ENCODE peak calls at places on chromosomes 2 and 18, in four cellular contexts. J is H9, Q is upper lobe of right lung, F is GM20000. I is an unnamed sample.
A peak's percentile ranks its signal among the peaks of the same experiment; 100 is the strongest.

GRCh38 chr2:10342245-10342951 is 39.7 kb downstream of the HPCAL1 start:
- DNase-seq in J (no peak), Q (peak; percentile 79), F (no peak), I (no peak)

GRCh38 chr2:174039551-174040416 is 74.6 kb upstream of the SP3 start:
- DNase-seq in J (peak; percentile 87), Q (peak; percentile 88), F (peak; percentile 87), I (peak; percentile 94)

GRCh38 chr2:200415455-200415854 is 94.4 kb downstream of the KCTD18 start:
- DNase-seq in J (no peak), Q (no peak), F (no peak), I (no peak)

GRCh38 chr2:17981936-17982335 is 103.5 kb downstream of the KCNS3 start:
- DNase-seq in J (no peak), Q (no peak), F (no peak), I (no peak)

GRCh38 chr2:178756843-178757242 is 50.4 kb downstream of the TTN start:
- DNase-seq in J (no peak), Q (no peak), F (no peak), I (peak; percentile 63)

GRCh38 chr2:207165121-207166038 is at the start of gene KLF7:
- DNase-seq in J (peak; percentile 50), Q (peak; percentile 80), F (peak; percentile 49), I (peak; percentile 44)

GRCh38 chr2:112713926-112714325 is 6.9 kb upstream of the NT5DC4 start:
- DNase-seq in J (no peak), Q (no peak), F (no peak), I (no peak)

GRCh38 chr2:60361498-60361897 is 192.0 kb downstream of the BCL11A start:
- DNase-seq in J (no peak), Q (no peak), F (no peak), I (no peak)

GRCh38 chr18:78113445-78113844 is 863.8 kb downstream of the GALR1 start:
- DNase-seq in J (no peak), Q (no peak), F (no peak), I (no peak)

GRCh38 chr2:231717281-231718180 is 9.2 kb downstream of the PTMA start:
- DNase-seq in J (peak; percentile 82), Q (peak; percentile 78), F (peak; percentile 72), I (peak; percentile 53)

GRCh38 chr2:3571284-3571683 is 3.8 kb upstream of the RPS7 start:
- DNase-seq in J (no peak), Q (no peak), F (no peak), I (no peak)

GRCh38 chr18:23141022-23141999 is 6.0 kb downstream of the CABLES1 start:
- DNase-seq in J (no peak), Q (no peak), F (no peak), I (no peak)

GRCh38 chr18:46169464-46169941 is 65.3 kb downstream of the HAUS1 start:
- DNase-seq in J (no peak), Q (no peak), F (no peak), I (peak; percentile 77)

GRCh38 chr18:54948350-54948837 is 10.9 kb downstream of the CCDC68 start:
- DNase-seq in J (no peak), Q (no peak), F (no peak), I (no peak)

GRCh38 chr18:57586243-57587049 is at the start of gene FECH:
- DNase-seq in J (peak; percentile 54), Q (peak; percentile 93), F (peak; percentile 91), I (peak; percentile 42)

GRCh38 chr18:9017900-9018217 is 84.6 kb upstream of the NDUFV2 start:
- DNase-seq in J (no peak), Q (no peak), F (no peak), I (peak; percentile 52)

GRCh38 chr18:11047817-11048216 is 101.6 kb downstream of the PIEZO2 start:
- DNase-seq in J (no peak), Q (no peak), F (no peak), I (no peak)

GRCh38 chr2:63059434-63060078 is 8.9 kb downstream of the OTX1 start:
- DNase-seq in J (peak; percentile 60), Q (no peak), F (peak; percentile 29), I (no peak)

GRCh38 chr2:187451510-187451909 is 3.5 kb upstream of the CALCRL start:
- DNase-seq in J (no peak), Q (no peak), F (no peak), I (no peak)

GRCh38 chr2:134934641-134935040 is 16.0 kb downstream of the CCNT2 start:
- DNase-seq in J (no peak), Q (no peak), F (no peak), I (no peak)

GRCh38 chr2:189183170-189183569 is 3.6 kb upstream of the COL5A2 start:
- DNase-seq in J (no peak), Q (no peak), F (no peak), I (no peak)

GRCh38 chr2:212863185-212863588 is 288.2 kb downstream of the IKZF2 start:
- DNase-seq in J (peak; percentile 64), Q (peak; percentile 42), F (no peak), I (no peak)

GRCh38 chr2:202064206-202064880 is 8.7 kb upstream of the KIAA2012 start:
- DNase-seq in J (peak; percentile 53), Q (no peak), F (no peak), I (peak; percentile 62)

GRCh38 chr2:15970701-15971100 is 30.4 kb downstream of the MYCN start:
- DNase-seq in J (no peak), Q (no peak), F (no peak), I (no peak)

GRCh38 chr2:74937221-74937880 is 21.1 kb upstream of the POLE4 start:
- DNase-seq in J (no peak), Q (no peak), F (no peak), I (no peak)

GRCh38 chr18:35240664-35241522 is at the start of gene ZNF397:
- DNase-seq in J (peak; percentile 97), Q (peak; percentile 99), F (peak; percentile 94), I (peak; percentile 94)

GRCh38 chr2:83017366-83018090 is 1441.6 kb downstream of the SUCLG1 start:
- DNase-seq in J (no peak), Q (no peak), F (no peak), I (no peak)

GRCh38 chr2:192585418-192585817 is 390.7 kb upstream of the TMEFF2 start:
- DNase-seq in J (no peak), Q (no peak), F (no peak), I (no peak)

GRCh38 chr2:169509230-169509917 is at the start of gene KLHL41:
- DNase-seq in J (no peak), Q (no peak), F (no peak), I (no peak)

GRCh38 chr18:8609711-8610441 is 639 bp downstream of the RAB12 start:
- DNase-seq in J (no peak), Q (peak; percentile 70), F (no peak), I (no peak)

GRCh38 chr2:132477436-132477835 is 60.8 kb downstream of the GPR39 start:
- DNase-seq in J (no peak), Q (no peak), F (no peak), I (no peak)

GRCh38 chr2:54772110-54772509 is 48.6 kb downstream of the EML6 start:
- DNase-seq in J (no peak), Q (no peak), F (no peak), I (peak; percentile 49)

GRCh38 chr2:191538334-191538910 is 139.5 kb upstream of the NABP1 start:
- DNase-seq in J (no peak), Q (no peak), F (no peak), I (no peak)

GRCh38 chr2:191539068-191539467 is 138.9 kb upstream of the NABP1 start:
- DNase-seq in J (no peak), Q (no peak), F (no peak), I (peak; percentile 11)

GRCh38 chr2:191530618-191531017 is 147.3 kb upstream of the NABP1 start:
- DNase-seq in J (no peak), Q (no peak), F (no peak), I (no peak)

DNA sequence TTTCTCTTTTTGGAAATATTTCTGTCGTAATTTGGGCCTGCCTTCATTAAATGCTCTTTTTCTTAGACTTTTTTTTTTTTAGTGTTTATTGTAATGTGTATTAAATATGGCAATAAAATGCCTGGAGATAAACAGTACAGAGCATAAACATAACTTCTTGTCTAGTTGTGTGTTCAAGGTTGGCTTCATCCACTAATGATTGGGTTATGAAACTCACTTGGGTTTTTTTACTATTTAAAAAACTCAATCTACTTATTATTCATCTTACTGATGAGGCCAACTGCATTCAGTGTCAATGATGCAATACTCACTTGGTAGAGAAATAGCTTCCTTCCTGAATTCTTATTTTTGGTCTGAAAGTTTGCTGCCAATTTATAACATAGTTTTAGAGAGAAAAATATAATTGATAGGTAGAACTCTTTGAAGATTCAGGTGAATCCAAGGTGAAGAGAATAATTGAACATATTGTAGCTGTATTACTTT is 144.2 kb upstream of the NABP1 start:
- DNase-seq in J (no peak), Q (no peak), F (no peak), I (no peak)
- TF ChIP-seq CTCF in J (no peak), Q (no peak), F (no peak), I (no peak)

GRCh38 chr18:27843783-27844415 is 333.0 kb downstream of the CDH2 start:
- DNase-seq in J (no peak), Q (no peak), F (no peak), I (peak; percentile 75)

GRCh38 chr18:27839141-27839540 is 337.8 kb downstream of the CDH2 start:
- DNase-seq in J (no peak), Q (no peak), F (no peak), I (peak; percentile 89)

GRCh38 chr18:27838230-27838629 is 338.7 kb downstream of the CDH2 start:
- DNase-seq in J (no peak), Q (no peak), F (no peak), I (no peak)
- TF ChIP-seq CTCF in J (no peak), Q (no peak), F (no peak), I (no peak)

GRCh38 chr18:1917546-1917945 is 653.8 kb downstream of the METTL4 start:
- DNase-seq in J (no peak), Q (no peak), F (no peak), I (no peak)

GRCh38 chr18:1917141-1917540 is 654.2 kb downstream of the METTL4 start:
- DNase-seq in J (no peak), Q (no peak), F (no peak), I (no peak)

GRCh38 chr18:1914489-1914888 is 656.8 kb downstream of the METTL4 start:
- DNase-seq in J (peak; percentile 65), Q (no peak), F (no peak), I (no peak)
- TF ChIP-seq CTCF in J (peak; percentile 71), Q (no peak), F (no peak), I (peak; percentile 24)

DNA sequence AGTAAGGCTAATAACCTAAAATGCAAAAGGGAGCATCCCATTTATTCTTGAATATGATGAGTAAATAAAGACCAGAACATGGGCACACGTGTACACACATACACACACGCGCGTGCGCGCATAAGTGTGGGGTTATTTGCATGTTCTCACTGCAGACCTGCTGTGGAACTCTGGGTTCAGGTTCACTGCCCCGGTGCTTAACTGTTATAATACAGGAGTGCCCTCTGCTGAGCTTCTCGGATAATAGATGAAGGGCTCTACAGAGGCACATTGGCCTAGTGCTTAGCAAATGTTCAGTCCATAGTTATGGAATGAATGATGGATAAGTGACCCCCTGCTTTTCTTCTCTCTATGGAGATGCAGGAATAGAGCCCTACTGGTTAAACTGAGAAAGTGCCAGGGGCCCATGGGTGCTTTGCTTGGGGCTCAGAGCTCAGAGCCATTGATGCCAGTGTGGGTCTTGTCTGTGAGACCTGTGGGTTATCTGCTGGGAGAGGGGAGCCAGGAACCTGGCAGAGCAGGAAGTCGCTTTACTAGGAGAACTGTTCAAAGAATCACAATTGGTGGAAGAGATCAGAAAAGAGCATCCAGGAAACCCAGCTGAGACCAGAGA is 3.6 kb upstream of the ARL4C start:
- DNase-seq in J (peak; percentile 59), Q (peak; percentile 74), F (peak; percentile 70), I (peak; percentile 48)
- TF ChIP-seq CTCF in J (peak; percentile 74), Q (peak; percentile 61), F (peak; percentile 24), I (peak; percentile 74)

I was measured in HFFc6.